ENCODE peak calls at places on chromosomes 6 and 20, in nine cellular contexts. One of them, this sample, is unnamed.

GRCh38 chr6:16634855-16635254 is 126.4 kb downstream of the ATXN1 start:
- DNase-seq in activated CD4-positive, alpha-beta T cell treated with anti-CD3 and anti-CD28 coated beads for 4 hours: no peak
- DNase-seq in mucosa of gallbladder: no peak
- DNase-seq in ACHN: no peak
- DNase-seq in bronchial epithelial cell: no peak
- DNase-seq in neuronal stem cell: no peak
- DNase-seq in activated T-helper 1 cell treated with Interleukin-2 at 50 U/mL for 16 hours: no peak
- DNase-seq in neural crest cell: no peak
- DNase-seq in amniotic epithelial cell: no peak
- DNase-seq in this sample: no peak

GRCh38 chr20:728022-728944 is 40.0 kb downstream of the SLC52A3 start:
- DNase-seq in activated CD4-positive, alpha-beta T cell treated with anti-CD3 and anti-CD28 coated beads for 4 hours: peak
- DNase-seq in mucosa of gallbladder: peak
- DNase-seq in ACHN: peak
- DNase-seq in bronchial epithelial cell: peak
- DNase-seq in neuronal stem cell: peak
- DNase-seq in activated T-helper 1 cell treated with Interleukin-2 at 50 U/mL for 16 hours: no peak
- DNase-seq in neural crest cell: peak
- DNase-seq in amniotic epithelial cell: peak
- DNase-seq in this sample: peak

GRCh38 chr6:21128601-21129000 is 464.9 kb upstream of the SOX4 start:
- DNase-seq in activated CD4-positive, alpha-beta T cell treated with anti-CD3 and anti-CD28 coated beads for 4 hours: no peak
- DNase-seq in mucosa of gallbladder: no peak
- DNase-seq in ACHN: no peak
- DNase-seq in bronchial epithelial cell: no peak
- DNase-seq in neuronal stem cell: no peak
- DNase-seq in activated T-helper 1 cell treated with Interleukin-2 at 50 U/mL for 16 hours: no peak
- DNase-seq in neural crest cell: no peak
- DNase-seq in amniotic epithelial cell: no peak
- DNase-seq in this sample: no peak

GRCh38 chr6:7185561-7185960 is 77.8 kb downstream of the RREB1 start:
- DNase-seq in activated CD4-positive, alpha-beta T cell treated with anti-CD3 and anti-CD28 coated beads for 4 hours: no peak
- DNase-seq in mucosa of gallbladder: no peak
- DNase-seq in ACHN: no peak
- DNase-seq in bronchial epithelial cell: no peak
- DNase-seq in neuronal stem cell: no peak
- DNase-seq in activated T-helper 1 cell treated with Interleukin-2 at 50 U/mL for 16 hours: no peak
- DNase-seq in neural crest cell: no peak
- DNase-seq in amniotic epithelial cell: no peak
- DNase-seq in this sample: no peak

GRCh38 chr6:123986938-123987337 is 183.3 kb downstream of the NKAIN2 start:
- DNase-seq in activated CD4-positive, alpha-beta T cell treated with anti-CD3 and anti-CD28 coated beads for 4 hours: no peak
- DNase-seq in mucosa of gallbladder: no peak
- DNase-seq in ACHN: no peak
- DNase-seq in bronchial epithelial cell: no peak
- DNase-seq in neuronal stem cell: no peak
- DNase-seq in activated T-helper 1 cell treated with Interleukin-2 at 50 U/mL for 16 hours: no peak
- DNase-seq in neural crest cell: no peak
- DNase-seq in amniotic epithelial cell: no peak
- DNase-seq in this sample: no peak

GRCh38 chr6:84967389-84967788 is 203.0 kb upstream of the TBX18 start:
- DNase-seq in activated CD4-positive, alpha-beta T cell treated with anti-CD3 and anti-CD28 coated beads for 4 hours: no peak
- DNase-seq in mucosa of gallbladder: no peak
- DNase-seq in ACHN: peak
- DNase-seq in bronchial epithelial cell: peak
- DNase-seq in neuronal stem cell: no peak
- DNase-seq in activated T-helper 1 cell treated with Interleukin-2 at 50 U/mL for 16 hours: no peak
- DNase-seq in neural crest cell: peak
- DNase-seq in amniotic epithelial cell: peak
- DNase-seq in this sample: no peak

GRCh38 chr6:79404677-79405076 is 132.6 kb downstream of the LCA5 start:
- DNase-seq in activated CD4-positive, alpha-beta T cell treated with anti-CD3 and anti-CD28 coated beads for 4 hours: no peak
- DNase-seq in mucosa of gallbladder: peak
- DNase-seq in ACHN: no peak
- DNase-seq in bronchial epithelial cell: no peak
- DNase-seq in neuronal stem cell: no peak
- DNase-seq in activated T-helper 1 cell treated with Interleukin-2 at 50 U/mL for 16 hours: no peak
- DNase-seq in neural crest cell: no peak
- DNase-seq in amniotic epithelial cell: no peak
- DNase-seq in this sample: no peak

GRCh38 chr6:13733178-13733851 is 21.7 kb upstream of the RANBP9 start:
- DNase-seq in activated CD4-positive, alpha-beta T cell treated with anti-CD3 and anti-CD28 coated beads for 4 hours: no peak
- DNase-seq in mucosa of gallbladder: peak
- DNase-seq in ACHN: peak
- DNase-seq in bronchial epithelial cell: peak
- DNase-seq in neuronal stem cell: no peak
- DNase-seq in activated T-helper 1 cell treated with Interleukin-2 at 50 U/mL for 16 hours: no peak
- DNase-seq in neural crest cell: no peak
- DNase-seq in amniotic epithelial cell: peak
- DNase-seq in this sample: no peak

GRCh38 chr20:2691127-2691526 is 1.5 kb upstream of the EBF4 start:
- DNase-seq in activated CD4-positive, alpha-beta T cell treated with anti-CD3 and anti-CD28 coated beads for 4 hours: no peak
- DNase-seq in mucosa of gallbladder: no peak
- DNase-seq in ACHN: no peak
- DNase-seq in bronchial epithelial cell: no peak
- DNase-seq in neuronal stem cell: no peak
- DNase-seq in activated T-helper 1 cell treated with Interleukin-2 at 50 U/mL for 16 hours: no peak
- DNase-seq in neural crest cell: no peak
- DNase-seq in amniotic epithelial cell: no peak
- DNase-seq in this sample: no peak

GRCh38 chr20:46967647-46968046 is 73.0 kb downstream of the EYA2 start:
- DNase-seq in activated CD4-positive, alpha-beta T cell treated with anti-CD3 and anti-CD28 coated beads for 4 hours: no peak
- DNase-seq in mucosa of gallbladder: no peak
- DNase-seq in ACHN: no peak
- DNase-seq in bronchial epithelial cell: no peak
- DNase-seq in neuronal stem cell: no peak
- DNase-seq in activated T-helper 1 cell treated with Interleukin-2 at 50 U/mL for 16 hours: no peak
- DNase-seq in neural crest cell: no peak
- DNase-seq in amniotic epithelial cell: no peak
- DNase-seq in this sample: no peak

GRCh38 chr20:32506721-32507120 is 78.4 kb downstream of the NOL4L start:
- DNase-seq in activated CD4-positive, alpha-beta T cell treated with anti-CD3 and anti-CD28 coated beads for 4 hours: no peak
- DNase-seq in mucosa of gallbladder: no peak
- DNase-seq in ACHN: no peak
- DNase-seq in bronchial epithelial cell: no peak
- DNase-seq in neuronal stem cell: no peak
- DNase-seq in activated T-helper 1 cell treated with Interleukin-2 at 50 U/mL for 16 hours: no peak
- DNase-seq in neural crest cell: no peak
- DNase-seq in amniotic epithelial cell: no peak
- DNase-seq in this sample: no peak

GRCh38 chr20:17406191-17406590 is 125.0 kb downstream of the BFSP1 start:
- DNase-seq in activated CD4-positive, alpha-beta T cell treated with anti-CD3 and anti-CD28 coated beads for 4 hours: no peak
- DNase-seq in mucosa of gallbladder: no peak
- DNase-seq in ACHN: no peak
- DNase-seq in bronchial epithelial cell: no peak
- DNase-seq in neuronal stem cell: no peak
- DNase-seq in activated T-helper 1 cell treated with Interleukin-2 at 50 U/mL for 16 hours: no peak
- DNase-seq in neural crest cell: no peak
- DNase-seq in amniotic epithelial cell: no peak
- DNase-seq in this sample: no peak

GRCh38 chr20:40265872-40266533 is 423.0 kb downstream of the MAFB start:
- DNase-seq in activated CD4-positive, alpha-beta T cell treated with anti-CD3 and anti-CD28 coated beads for 4 hours: no peak
- DNase-seq in mucosa of gallbladder: peak
- DNase-seq in ACHN: peak
- DNase-seq in bronchial epithelial cell: peak
- DNase-seq in neuronal stem cell: no peak
- DNase-seq in activated T-helper 1 cell treated with Interleukin-2 at 50 U/mL for 16 hours: no peak
- DNase-seq in neural crest cell: peak
- DNase-seq in amniotic epithelial cell: no peak
- DNase-seq in this sample: no peak

GRCh38 chr6:7112741-7113313 is 5.1 kb downstream of the RREB1 start:
- DNase-seq in activated CD4-positive, alpha-beta T cell treated with anti-CD3 and anti-CD28 coated beads for 4 hours: peak
- DNase-seq in mucosa of gallbladder: no peak
- DNase-seq in ACHN: peak
- DNase-seq in bronchial epithelial cell: peak
- DNase-seq in neuronal stem cell: no peak
- DNase-seq in activated T-helper 1 cell treated with Interleukin-2 at 50 U/mL for 16 hours: peak
- DNase-seq in neural crest cell: no peak
- DNase-seq in amniotic epithelial cell: no peak
- DNase-seq in this sample: no peak

GRCh38 chr6:164040994-164041393 is 626.5 kb downstream of the QKI start:
- DNase-seq in activated CD4-positive, alpha-beta T cell treated with anti-CD3 and anti-CD28 coated beads for 4 hours: no peak
- DNase-seq in mucosa of gallbladder: no peak
- DNase-seq in ACHN: no peak
- DNase-seq in bronchial epithelial cell: no peak
- DNase-seq in neuronal stem cell: no peak
- DNase-seq in activated T-helper 1 cell treated with Interleukin-2 at 50 U/mL for 16 hours: no peak
- DNase-seq in neural crest cell: no peak
- DNase-seq in amniotic epithelial cell: no peak
- DNase-seq in this sample: no peak

GRCh38 chr6:79670789-79671188 is 39.7 kb downstream of the SH3BGRL2 start:
- DNase-seq in activated CD4-positive, alpha-beta T cell treated with anti-CD3 and anti-CD28 coated beads for 4 hours: no peak
- DNase-seq in mucosa of gallbladder: no peak
- DNase-seq in ACHN: no peak
- DNase-seq in bronchial epithelial cell: peak
- DNase-seq in neuronal stem cell: no peak
- DNase-seq in activated T-helper 1 cell treated with Interleukin-2 at 50 U/mL for 16 hours: no peak
- DNase-seq in neural crest cell: no peak
- DNase-seq in amniotic epithelial cell: no peak
- DNase-seq in this sample: no peak

GRCh38 chr6:27518881-27519795 is 46.2 kb upstream of the ZNF184 start:
- DNase-seq in activated CD4-positive, alpha-beta T cell treated with anti-CD3 and anti-CD28 coated beads for 4 hours: peak
- DNase-seq in mucosa of gallbladder: peak
- DNase-seq in ACHN: peak
- DNase-seq in bronchial epithelial cell: peak
- DNase-seq in neuronal stem cell: peak
- DNase-seq in activated T-helper 1 cell treated with Interleukin-2 at 50 U/mL for 16 hours: peak
- DNase-seq in neural crest cell: peak
- DNase-seq in amniotic epithelial cell: peak
- DNase-seq in this sample: peak

GRCh38 chr6:126107475-126108121 is 121.3 kb downstream of the TRMT11 start:
- DNase-seq in activated CD4-positive, alpha-beta T cell treated with anti-CD3 and anti-CD28 coated beads for 4 hours: no peak
- DNase-seq in mucosa of gallbladder: no peak
- DNase-seq in ACHN: no peak
- DNase-seq in bronchial epithelial cell: no peak
- DNase-seq in neuronal stem cell: peak
- DNase-seq in activated T-helper 1 cell treated with Interleukin-2 at 50 U/mL for 16 hours: no peak
- DNase-seq in neural crest cell: no peak
- DNase-seq in amniotic epithelial cell: no peak
- DNase-seq in this sample: no peak

GRCh38 chr6:12545837-12546658 is 170.5 kb upstream of the PHACTR1 start:
- DNase-seq in activated CD4-positive, alpha-beta T cell treated with anti-CD3 and anti-CD28 coated beads for 4 hours: no peak
- DNase-seq in mucosa of gallbladder: peak
- DNase-seq in ACHN: peak
- DNase-seq in bronchial epithelial cell: peak
- DNase-seq in neuronal stem cell: no peak
- DNase-seq in activated T-helper 1 cell treated with Interleukin-2 at 50 U/mL for 16 hours: no peak
- DNase-seq in neural crest cell: no peak
- DNase-seq in amniotic epithelial cell: peak
- DNase-seq in this sample: no peak

GRCh38 chr6:11744753-11745152 is 33.9 kb downstream of the ADTRP start:
- DNase-seq in activated CD4-positive, alpha-beta T cell treated with anti-CD3 and anti-CD28 coated beads for 4 hours: no peak
- DNase-seq in mucosa of gallbladder: peak
- DNase-seq in ACHN: no peak
- DNase-seq in bronchial epithelial cell: peak
- DNase-seq in neuronal stem cell: no peak
- DNase-seq in activated T-helper 1 cell treated with Interleukin-2 at 50 U/mL for 16 hours: no peak
- DNase-seq in neural crest cell: no peak
- DNase-seq in amniotic epithelial cell: peak
- DNase-seq in this sample: no peak

GRCh38 chr6:93624408-93624807 is 205.0 kb upstream of the EPHA7 start:
- DNase-seq in activated CD4-positive, alpha-beta T cell treated with anti-CD3 and anti-CD28 coated beads for 4 hours: no peak
- DNase-seq in mucosa of gallbladder: no peak
- DNase-seq in ACHN: no peak
- DNase-seq in bronchial epithelial cell: no peak
- DNase-seq in neuronal stem cell: no peak
- DNase-seq in activated T-helper 1 cell treated with Interleukin-2 at 50 U/mL for 16 hours: no peak
- DNase-seq in neural crest cell: no peak
- DNase-seq in amniotic epithelial cell: no peak
- DNase-seq in this sample: no peak

GRCh38 chr6:134425521-134426316 is 107.8 kb upstream of the SGK1 start:
- DNase-seq in activated CD4-positive, alpha-beta T cell treated with anti-CD3 and anti-CD28 coated beads for 4 hours: no peak
- DNase-seq in mucosa of gallbladder: no peak
- DNase-seq in ACHN: no peak
- DNase-seq in bronchial epithelial cell: peak
- DNase-seq in neuronal stem cell: no peak
- DNase-seq in activated T-helper 1 cell treated with Interleukin-2 at 50 U/mL for 16 hours: no peak
- DNase-seq in neural crest cell: no peak
- DNase-seq in amniotic epithelial cell: no peak
- DNase-seq in this sample: no peak

GRCh38 chr6:142374090-142374783 is 72.4 kb downstream of the ADGRG6 start:
- DNase-seq in activated CD4-positive, alpha-beta T cell treated with anti-CD3 and anti-CD28 coated beads for 4 hours: no peak
- DNase-seq in mucosa of gallbladder: no peak
- DNase-seq in ACHN: peak
- DNase-seq in bronchial epithelial cell: no peak
- DNase-seq in neuronal stem cell: no peak
- DNase-seq in activated T-helper 1 cell treated with Interleukin-2 at 50 U/mL for 16 hours: no peak
- DNase-seq in neural crest cell: no peak
- DNase-seq in amniotic epithelial cell: no peak
- DNase-seq in this sample: no peak

GRCh38 chr20:19692685-19693119 is 65.4 kb upstream of the RIN2 start:
- DNase-seq in activated CD4-positive, alpha-beta T cell treated with anti-CD3 and anti-CD28 coated beads for 4 hours: peak
- DNase-seq in mucosa of gallbladder: peak
- DNase-seq in ACHN: peak
- DNase-seq in bronchial epithelial cell: peak
- DNase-seq in neuronal stem cell: peak
- DNase-seq in activated T-helper 1 cell treated with Interleukin-2 at 50 U/mL for 16 hours: peak
- DNase-seq in neural crest cell: peak
- DNase-seq in amniotic epithelial cell: peak
- DNase-seq in this sample: peak

GRCh38 chr6:165858571-165858970 is 195.5 kb upstream of the PDE10A start:
- DNase-seq in activated CD4-positive, alpha-beta T cell treated with anti-CD3 and anti-CD28 coated beads for 4 hours: no peak
- DNase-seq in mucosa of gallbladder: no peak
- DNase-seq in ACHN: peak
- DNase-seq in bronchial epithelial cell: no peak
- DNase-seq in neuronal stem cell: no peak
- DNase-seq in activated T-helper 1 cell treated with Interleukin-2 at 50 U/mL for 16 hours: no peak
- DNase-seq in neural crest cell: no peak
- DNase-seq in amniotic epithelial cell: no peak
- DNase-seq in this sample: no peak

GRCh38 chr6:35199866-35200265 is 13.9 kb upstream of the SCUBE3 start:
- DNase-seq in activated CD4-positive, alpha-beta T cell treated with anti-CD3 and anti-CD28 coated beads for 4 hours: no peak
- DNase-seq in mucosa of gallbladder: no peak
- DNase-seq in ACHN: no peak
- DNase-seq in bronchial epithelial cell: no peak
- DNase-seq in neuronal stem cell: no peak
- DNase-seq in activated T-helper 1 cell treated with Interleukin-2 at 50 U/mL for 16 hours: no peak
- DNase-seq in neural crest cell: no peak
- DNase-seq in amniotic epithelial cell: no peak
- DNase-seq in this sample: no peak

GRCh38 chr20:60599381-60599780 is 641.2 kb downstream of the CDH26 start:
- DNase-seq in activated CD4-positive, alpha-beta T cell treated with anti-CD3 and anti-CD28 coated beads for 4 hours: no peak
- DNase-seq in mucosa of gallbladder: no peak
- DNase-seq in ACHN: no peak
- DNase-seq in bronchial epithelial cell: no peak
- DNase-seq in neuronal stem cell: no peak
- DNase-seq in activated T-helper 1 cell treated with Interleukin-2 at 50 U/mL for 16 hours: no peak
- DNase-seq in neural crest cell: no peak
- DNase-seq in amniotic epithelial cell: no peak
- DNase-seq in this sample: no peak

This sample was measured in activated T-helper 9 cell treated with anti-CD3 and anti-CD28 coated beads, Interleukin-2, amount 50 U/mL, for 16 hours.